ENCODE peak calls at places on chromosomes 6 and 20, in nine cellular contexts. W is AG09309; P is stimulated activated CD4-positive, alpha-beta T cell treated with anti-CD3 and anti-CD28 coated beads, Interleukin-15, amount 100 ng/mL, for 1 hour; T is neural crest cell; C is HFF-Myc; N is activated T-cell treated with anti-CD3 and anti-CD28 coated beads for 1 hour; Y is AG04450; I is substantia nigra; Z is activated T-helper 9 cell treated with anti-CD3 and anti-CD28 coated beads, Interleukin-2, amount 50 U/mL, for 16 hours. U is an unnamed sample.

GRCh38 chr20:36493801-36494114 is 47.6 kb upstream of the MYL9 start:
- DNase-seq in Z (no peak), W (peak), P (no peak), I (no peak), Y (peak), C (peak), T (no peak), N (no peak), U (no peak)

GRCh38 chr20:13554706-13555105 is 84.0 kb downstream of the TASP1 start:
- DNase-seq in Y (no peak), P (no peak), C (no peak), Z (no peak), W (no peak), T (no peak), N (no peak), I (no peak), U (no peak)

GRCh38 chr6:165664553-165665383 is 1.7 kb upstream of the PDE10A start:
- DNase-seq in P (no peak), I (no peak), C (no peak), Z (no peak), W (no peak), N (no peak), Y (no peak), T (no peak), U (no peak)

GRCh38 chr6:116556814-116557403 is 3.4 kb downstream of the CALHM4 start:
- DNase-seq in P (no peak), Y (no peak), W (no peak), C (no peak), T (no peak), Z (no peak), I (no peak), N (no peak), U (no peak)

GRCh38 chr6:126052485-126052884 is 66.1 kb downstream of the TRMT11 start:
- DNase-seq in Y (no peak), N (no peak), I (no peak), Z (no peak), C (no peak), T (no peak), W (no peak), P (no peak), U (no peak)

GRCh38 chr6:145815351-145815772 is 767 bp upstream of the FBXO30 start:
- DNase-seq in C (no peak), N (no peak), P (no peak), Y (no peak), T (no peak), Z (no peak), I (no peak), W (no peak), U (no peak)

GRCh38 chr20:33658510-33658909 is 3.6 kb upstream of the C20orf144 start:
- DNase-seq in I (no peak), Y (no peak), N (no peak), C (no peak), Z (no peak), T (no peak), W (no peak), P (no peak), U (no peak)

GRCh38 chr6:139452176-139452876 is 77.9 kb upstream of the CITED2 start:
- DNase-seq in Y (no peak), I (no peak), N (no peak), Z (no peak), W (peak), T (no peak), P (no peak), C (no peak), U (no peak)

GRCh38 chr6:13295576-13295975 is 32.8 kb downstream of the TBC1D7 start:
- DNase-seq in Y (no peak), P (no peak), W (no peak), C (no peak), Z (no peak), T (no peak), I (no peak), N (no peak), U (no peak)

GRCh38 chr6:45966340-45966739 is 49.3 kb downstream of the CLIC5 start:
- DNase-seq in N (no peak), I (no peak), Y (no peak), P (no peak), T (no peak), W (no peak), Z (no peak), C (no peak), U (no peak)

GRCh38 chr6:33981861-33982260 is 164.0 kb downstream of the GRM4 start:
- DNase-seq in Z (no peak), W (no peak), T (no peak), I (no peak), C (no peak), P (no peak), Y (no peak), N (no peak), U (no peak)

GRCh38 chr20:17952692-17953684 is 15.6 kb downstream of the SNX5 start:
- DNase-seq in P (no peak), I (no peak), N (no peak), Y (no peak), Z (no peak), W (no peak), C (no peak), T (no peak), U (no peak)